ENCODE peak calls at places on chromosomes 7 and 10, in eight cellular contexts. Y is Panc1, W is endodermal cell, M is breast epithelium, C is tibial artery, V is mesothelial cell of epicardium, S is MCF 10A, O is epithelial cell of proximal tubule. Z is an unnamed sample.

GRCh38 chr7:155338632-155339320 is 41.1 kb downstream of the INSIG1 start:
- DNase-seq in S (no peak), C (no peak), M (no peak), O (no peak), V (no peak), Y (no peak), W (peak), Z (no peak)

GRCh38 chr7:12467837-12468236 is 64.2 kb upstream of the VWDE start:
- DNase-seq in C (no peak), M (no peak), O (no peak), V (no peak), S (no peak), Y (no peak), W (no peak), Z (no peak)

GRCh38 chr7:136551618-136552017 is 316.8 kb upstream of the CHRM2 start:
- DNase-seq in W (no peak), S (no peak), Y (no peak), M (no peak), O (no peak), C (no peak), V (no peak), Z (no peak)

GRCh38 chr10:124974131-124974530 is 32.2 kb downstream of the ZRANB1 start:
- DNase-seq in Y (no peak), O (no peak), M (no peak), V (no peak), C (no peak), W (no peak), S (no peak), Z (no peak)

GRCh38 chr7:23184709-23185354 is 3.0 kb downstream of the NUP42 start:
- DNase-seq in W (peak), S (peak), M (no peak), C (peak), V (no peak), Y (peak), O (no peak), Z (peak)

GRCh38 chr7:99694201-99694911 is 14.6 kb upstream of the CYP3A5 start:
- DNase-seq in V (no peak), S (no peak), Y (no peak), M (no peak), O (no peak), W (no peak), C (no peak), Z (no peak)

GRCh38 chr7:66505531-66506451 is 122.9 kb upstream of the KCTD7 start:
- DNase-seq in W (no peak), V (no peak), M (no peak), Y (no peak), O (no peak), S (no peak), C (peak), Z (no peak)

GRCh38 chr7:101586078-101586941 is 42.8 kb downstream of the MYL10 start:
- DNase-seq in C (no peak), S (no peak), Y (no peak), W (peak), M (no peak), O (no peak), V (no peak), Z (no peak)

GRCh38 chr7:1055491-1056005 is 11.2 kb downstream of the GPR146 start:
- DNase-seq in M (no peak), S (no peak), Y (no peak), V (no peak), W (no peak), O (no peak), C (no peak), Z (no peak)

GRCh38 chr7:22251284-22251683 is 105.7 kb downstream of the RAPGEF5 start:
- DNase-seq in W (peak), C (no peak), M (no peak), V (no peak), Y (no peak), S (no peak), O (no peak), Z (no peak)

GRCh38 chr7:43328785-43329380 is 216.4 kb downstream of the HECW1 start:
- DNase-seq in Y (no peak), C (no peak), O (no peak), V (no peak), W (no peak), M (no peak), S (peak), Z (no peak)

GRCh38 chr10:120437541-120437940 is 19.5 kb upstream of the PLPP4 start:
- DNase-seq in C (no peak), O (no peak), W (no peak), Y (no peak), V (no peak), S (peak), M (no peak), Z (no peak)

GRCh38 chr7:93558705-93559614 is 15.6 kb downstream of the CALCR start:
- DNase-seq in Y (no peak), V (no peak), C (no peak), M (no peak), W (peak), O (peak), S (peak), Z (no peak)

GRCh38 chr7:1321411-1322239 is 89.0 kb downstream of the UNCX start:
- DNase-seq in S (no peak), O (no peak), V (peak), Y (no peak), C (no peak), M (no peak), W (no peak), Z (no peak)

GRCh38 chr7:100626530-100627237 is 14.3 kb downstream of the MOSPD3 start:
- DNase-seq in W (peak), S (peak), C (peak), M (peak), Y (no peak), V (peak), O (no peak), Z (peak)

GRCh38 chr7:20539201-20539600 is 76.3 kb upstream of the ABCB5 start:
- DNase-seq in Y (no peak), V (no peak), S (peak), M (no peak), C (no peak), O (no peak), W (no peak), Z (no peak)

GRCh38 chr7:102132209-102132752 is 154.4 kb upstream of the SH2B2 start:
- DNase-seq in C (no peak), W (no peak), V (no peak), S (peak), O (no peak), M (no peak), Y (no peak), Z (no peak)

GRCh38 chr7:102456327-102456726 is 8.3 kb downstream of the ALKBH4 start:
- DNase-seq in O (no peak), M (no peak), S (peak), Y (no peak), W (peak), C (no peak), V (no peak), Z (no peak)

GRCh38 chr7:69599879-69600764 is 1.8 kb downstream of the AUTS2 start:
- DNase-seq in S (no peak), C (no peak), V (no peak), Y (no peak), M (no peak), O (no peak), W (no peak), Z (no peak)

GRCh38 chr10:9562001-9562505 is 1455.6 kb upstream of the CELF2 start:
- DNase-seq in M (no peak), O (no peak), Y (no peak), S (no peak), W (peak), V (no peak), C (no peak), Z (no peak)

DNA sequence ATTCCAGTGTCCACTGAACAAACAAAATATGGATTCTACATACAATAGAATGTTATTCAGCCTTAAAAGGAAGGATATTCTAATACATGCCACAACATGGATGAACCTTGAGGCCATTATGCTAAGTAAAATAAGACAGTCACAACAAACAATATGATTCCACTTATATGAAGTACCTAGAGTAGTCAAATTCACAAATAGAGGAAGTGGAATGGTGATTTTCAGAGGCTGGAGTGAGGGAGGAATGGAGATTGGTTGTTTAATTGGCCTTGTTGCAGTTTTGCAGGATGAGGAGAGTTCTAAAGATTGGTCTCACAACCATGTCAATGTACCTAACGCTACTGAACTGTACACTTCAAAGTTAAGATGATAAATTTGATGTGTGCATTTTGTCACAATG is 119.6 kb downstream of the CHN2 start:
- DNase-seq in S (no peak), O (no peak), V (no peak), W (no peak), M (no peak), Y (no peak), C (no peak), Z (no peak)
- TF ChIP-seq CTCF in S (no peak), O (no peak), V (no peak), W (no peak), M (no peak), Y (no peak), C (no peak), Z (no peak)

DNA sequence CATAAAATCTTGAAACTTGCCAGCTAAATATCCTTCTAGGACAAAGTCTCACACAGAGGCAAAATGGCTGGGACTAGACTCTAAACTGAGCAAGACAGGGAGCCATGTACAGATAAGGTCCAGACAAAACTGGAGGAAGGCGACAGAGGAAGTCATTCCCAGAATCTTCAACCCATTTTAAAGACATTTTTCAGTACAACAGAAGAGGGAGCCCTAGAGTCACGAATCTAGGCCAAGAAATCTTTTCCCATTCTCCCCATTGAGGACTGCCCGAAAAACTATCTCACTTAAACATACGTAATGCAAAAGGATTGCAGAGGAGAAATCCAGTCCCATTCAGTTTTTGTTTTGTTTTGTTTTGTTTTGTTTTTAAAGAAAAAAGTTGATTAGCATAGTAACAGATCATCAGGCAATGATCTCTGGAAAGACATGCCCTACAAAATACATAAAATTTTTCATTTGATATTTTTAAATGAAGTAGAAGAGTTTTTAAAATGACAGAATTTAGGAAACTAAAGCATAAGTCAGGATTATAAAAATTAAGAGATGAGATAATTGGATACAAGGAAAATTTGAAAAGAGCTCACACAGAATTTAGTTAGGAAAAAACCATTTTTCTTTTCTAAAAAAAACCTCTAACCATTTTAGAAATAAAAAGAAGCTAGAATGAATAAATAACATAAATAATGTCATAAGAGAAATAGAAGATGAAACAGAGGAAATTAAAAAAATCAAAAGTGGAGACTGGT is 16.9 kb upstream of the PRF1 start:
- DNase-seq in Y (peak), O (no peak), S (peak), M (no peak), C (no peak), W (no peak), V (no peak), Z (no peak)
- TF ChIP-seq CTCF in Y (peak), O (peak), S (peak), M (no peak), C (no peak), W (peak), V (no peak), Z (peak)

GRCh38 chr10:21021843-21022594 is 124.9 kb upstream of the NEBL start:
- DNase-seq in O (no peak), W (peak), S (peak), V (no peak), Y (no peak), C (no peak), M (no peak), Z (no peak)
- TF ChIP-seq CTCF in O (peak), W (peak), S (no peak), V (no peak), Y (peak), C (no peak), M (no peak), Z (peak)

GRCh38 chr10:110008518-110009339 is 945 bp downstream of the ADD3 start:
- DNase-seq in M (peak), O (no peak), V (no peak), C (no peak), S (peak), W (peak), Y (no peak), Z (no peak)
- TF ChIP-seq CTCF in M (no peak), O (no peak), V (no peak), C (no peak), S (no peak), W (no peak), Y (no peak), Z (no peak)

GRCh38 chr7:5117095-5117970 is 71.7 kb downstream of the RBAK start:
- DNase-seq in C (no peak), M (no peak), W (no peak), O (no peak), V (no peak), Y (no peak), S (no peak), Z (no peak)
- TF ChIP-seq CTCF in C (no peak), M (no peak), W (no peak), O (no peak), V (no peak), Y (no peak), S (no peak), Z (no peak)

Z was measured in keratinocyte.